ENCODE peak calls at places on chromosomes 6 and 20, in six cellular contexts. T is A549, Q is cardiac fibroblast, J is tibial artery, R is B cell, V is GM10248. D is an unnamed sample.

GRCh38 chr6:42100029-42100901 is 42.2 kb downstream of the C6orf132 start:
- DNase-seq in J (no peak), Q (peak; percentile 78), T (no peak), V (no peak), R (no peak), D (no peak)

GRCh38 chr6:108598316-108598863 is 37.7 kb downstream of the FOXO3 start:
- DNase-seq in J (no peak), R (no peak), T (no peak), V (peak; percentile 14), Q (peak; percentile 51), D (no peak)

GRCh38 chr6:40352006-40352405 is 235.2 kb downstream of the LRFN2 start:
- DNase-seq in J (no peak), Q (no peak), V (no peak), T (no peak), R (no peak), D (no peak)

GRCh38 chr6:31304683-31305082 is 32.8 kb upstream of the HLA-C start:
- DNase-seq in Q (no peak), V (no peak), J (no peak), T (no peak), R (no peak), D (no peak)

GRCh38 chr6:23140879-23141278 is 571.5 kb downstream of the HDGFL1 start:
- DNase-seq in V (no peak), J (no peak), Q (no peak), T (no peak), R (no peak), D (no peak)

GRCh38 chr6:15248451-15249370 is 2.8 kb downstream of the JARID2 start:
- DNase-seq in V (peak; percentile 93), J (peak; percentile 96), T (peak; percentile 84), R (peak; percentile 100), Q (peak; percentile 98), D (peak; percentile 84)

GRCh38 chr6:150928882-150929281 is 63.4 kb downstream of the MTHFD1L start:
- DNase-seq in R (no peak), T (no peak), J (no peak), V (peak; percentile 39), Q (no peak), D (no peak)

GRCh38 chr20:38445901-38446425 is 10.8 kb upstream of the SNHG17 start:
- DNase-seq in R (no peak), V (no peak), T (no peak), Q (no peak), J (no peak), D (no peak)

GRCh38 chr6:158867381-158868121 is 48.4 kb upstream of the EZR start:
- DNase-seq in J (no peak), Q (no peak), V (no peak), R (peak; percentile 72), T (no peak), D (no peak)

GRCh38 chr20:57498425-57499400 is 26.2 kb downstream of the CTCFL start:
- DNase-seq in Q (peak; percentile 18), T (no peak), R (peak; percentile 67), V (no peak), J (no peak), D (no peak)

GRCh38 chr6:147106759-147107401 is 97.3 kb upstream of the STXBP5 start:
- DNase-seq in J (no peak), V (no peak), T (no peak), Q (peak; percentile 59), R (no peak), D (peak; percentile 5)

GRCh38 chr6:56484669-56485068 is 158.0 kb downstream of the DST start:
- DNase-seq in V (no peak), T (no peak), R (no peak), Q (no peak), J (no peak), D (no peak)

GRCh38 chr6:101705866-101706265 is 312.4 kb downstream of the GRIK2 start:
- DNase-seq in V (no peak), J (no peak), T (no peak), Q (peak; percentile 12), R (no peak), D (no peak)

GRCh38 chr6:35008858-35009257 is 119.8 kb downstream of the ANKS1A start:
- DNase-seq in Q (no peak), T (no peak), V (no peak), J (no peak), R (no peak), D (no peak)

GRCh38 chr6:69732640-69733039 is 64.2 kb downstream of the LMBRD1 start:
- DNase-seq in T (no peak), J (no peak), Q (peak; percentile 36), R (peak; percentile 39), V (no peak), D (no peak)

GRCh38 chr20:17751640-17752039 is 51.9 kb downstream of the BANF2 start:
- DNase-seq in R (no peak), J (no peak), Q (no peak), T (no peak), V (no peak), D (no peak)

GRCh38 chr6:111727798-111728197 is 122.1 kb upstream of the TRAF3IP2 start:
- DNase-seq in V (no peak), J (no peak), T (no peak), R (no peak), Q (peak; percentile 67), D (no peak)

GRCh38 chr6:46421939-46422338 is 69.3 kb downstream of the RCAN2 start:
- DNase-seq in V (no peak), J (no peak), Q (no peak), R (no peak), T (no peak), D (no peak)

GRCh38 chr20:50338479-50339195 is 148.0 kb downstream of the CEBPB start:
- DNase-seq in V (peak; percentile 85), J (no peak), R (peak; percentile 26), T (no peak), Q (peak; percentile 31), D (no peak)

GRCh38 chr6:110672122-110672521 is 143.1 kb downstream of the CDK19 start:
- DNase-seq in R (no peak), Q (no peak), T (no peak), V (no peak), J (no peak), D (no peak)

GRCh38 chr6:108650325-108650724 is 89.6 kb downstream of the FOXO3 start:
- DNase-seq in J (no peak), R (no peak), Q (no peak), V (no peak), T (no peak), D (no peak)

GRCh38 chr6:23584134-23584763 is 541.8 kb upstream of the NRSN1 start:
- DNase-seq in J (no peak), T (no peak), V (no peak), Q (peak; percentile 25), R (no peak), D (peak; percentile 3)

GRCh38 chr20:45037050-45037449 is 63.9 kb downstream of the KCNS1 start:
- DNase-seq in T (no peak), Q (peak; percentile 75), J (no peak), R (no peak), V (no peak), D (no peak)

GRCh38 chr20:53444386-53444785 is 149.3 kb downstream of the ZNF217 start:
- DNase-seq in R (no peak), Q (peak; percentile 10), T (no peak), V (no peak), J (no peak), D (no peak)

DNA sequence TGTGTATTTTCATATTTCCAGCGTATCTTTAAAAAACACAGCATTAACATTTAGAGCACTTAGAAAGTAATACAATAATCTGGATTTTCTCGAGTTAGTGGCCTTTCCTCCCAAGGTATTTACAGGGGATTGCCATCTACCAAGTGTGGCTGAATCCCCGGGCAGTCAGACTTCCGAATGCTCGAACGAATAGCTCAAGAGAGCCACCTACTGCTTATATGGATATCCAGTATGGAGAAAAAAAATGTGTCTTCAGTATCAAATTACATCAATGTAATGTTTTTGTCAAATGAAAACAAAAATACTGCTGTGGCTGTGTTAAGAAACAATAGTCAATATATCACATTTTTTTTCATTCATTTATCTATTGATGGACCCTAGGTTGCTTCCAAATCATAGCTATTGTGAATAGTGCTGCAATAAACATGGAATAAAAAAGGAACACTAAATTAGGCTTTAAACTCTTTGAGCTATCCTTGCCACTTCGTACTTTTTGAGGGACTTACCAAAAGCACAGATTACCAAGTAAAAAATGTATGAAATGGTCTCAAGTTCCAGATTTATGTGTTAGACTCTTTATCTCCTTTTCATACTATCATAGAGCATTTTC is 654.5 kb upstream of the PTCHD4 start:
- DNase-seq in J (no peak), Q (peak; percentile 87), V (peak; percentile 7), T (no peak), R (no peak), D (no peak)
- TF ChIP-seq CTCF in J (peak; percentile 21), Q (peak; percentile 61), V (peak; percentile 16), T (peak; percentile 42), R (no peak), D (peak; percentile 58)

GRCh38 chr20:362271-363254 is 15.7 kb downstream of the NRSN2 start:
- DNase-seq in J (peak; percentile 86), R (peak; percentile 32), V (no peak), T (peak; percentile 94), Q (peak; percentile 95), D (no peak)
- TF ChIP-seq CTCF in J (peak; percentile 32), R (no peak), V (peak; percentile 20), T (peak; percentile 66), Q (peak; percentile 56), D (peak; percentile 24)

DNA sequence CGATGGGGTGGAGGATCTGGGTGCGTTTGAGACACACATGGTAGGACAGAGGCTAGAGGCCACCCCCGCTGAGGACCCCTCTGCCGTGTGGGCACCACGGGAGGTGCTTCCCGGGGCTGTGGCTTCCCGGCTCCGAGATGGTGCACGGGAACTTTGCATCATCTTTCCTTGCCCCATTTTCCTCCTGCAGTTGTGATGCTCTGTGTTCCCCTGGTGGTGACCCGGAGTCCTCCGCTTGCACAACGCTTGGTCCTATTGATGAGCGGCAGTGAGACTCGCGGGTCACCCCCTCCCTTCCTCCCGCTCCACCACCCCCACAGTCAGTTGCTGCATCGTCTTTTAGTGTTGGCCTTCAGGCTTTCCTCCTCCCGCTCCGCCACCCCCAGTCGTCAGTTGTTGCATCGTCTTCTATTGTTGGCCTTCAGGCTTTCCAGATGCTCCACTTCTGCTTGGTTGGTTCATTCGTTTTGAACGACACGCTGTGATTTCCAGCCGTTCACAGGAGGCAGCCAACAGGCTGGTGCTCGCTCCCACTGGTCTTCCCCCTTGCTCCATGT is 37.3 kb downstream of the PYGB start:
- DNase-seq in R (no peak), T (no peak), V (no peak), Q (no peak), J (peak; percentile 57), D (no peak)
- TF ChIP-seq CTCF in R (no peak), T (no peak), V (no peak), Q (peak; percentile 14), J (no peak), D (no peak)

DNA sequence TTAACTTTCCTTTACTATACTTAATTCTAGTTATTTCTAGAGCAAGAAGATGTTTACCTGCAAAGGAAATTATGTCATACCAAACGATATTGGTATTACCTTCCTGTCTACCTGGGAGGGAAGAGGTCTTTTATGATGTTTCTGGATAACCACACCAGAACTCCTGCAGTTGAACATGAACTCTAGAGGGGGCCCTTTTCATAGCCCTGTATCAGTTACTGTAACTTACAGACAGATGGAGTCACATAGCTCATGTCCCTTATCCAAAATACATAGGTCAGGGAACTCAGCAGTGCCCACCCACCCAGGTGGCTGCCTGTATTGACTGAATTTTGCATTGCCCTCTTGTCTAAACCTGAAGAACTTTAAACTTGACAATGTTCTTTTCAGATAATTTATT is 35.1 kb upstream of the MYL9 start:
- DNase-seq in V (no peak), T (peak; percentile 44), R (no peak), J (no peak), Q (no peak), D (no peak)
- TF ChIP-seq CTCF in V (peak; percentile 20), T (peak; percentile 46), R (peak; percentile 50), J (peak; percentile 28), Q (peak; percentile 51), D (peak; percentile 17)

D was measured in AG09319.